ENCODE peak calls at places on chromosomes 4 and X, in ten cellular contexts. V is amygdala, F is NCI-H82, W is EH, Z is NCI-H345, L is nucleus accumbens, B is SIG-M5, G is ACHN, K is osteocyte, S is H54. Y is an unnamed sample.
A peak's percentile ranks its signal among the peaks of the same experiment; 100 is the strongest.

GRCh38 chrX:48927125-48927524 is 8.3 kb upstream of the PIM2 start:
- DNase-seq in S (no peak), B (no peak), Z (no peak), F (no peak), L (no peak), K (no peak), V (no peak), G (no peak), W (no peak), Y (no peak)

GRCh38 chr4:39179681-39180080 is 2.6 kb upstream of the WDR19 start:
- DNase-seq in W (no peak), F (no peak), K (no peak), V (no peak), S (no peak), B (no peak), Z (no peak), G (no peak), L (no peak), Y (no peak)

GRCh38 chrX:71626576-71626975 is 8.3 kb upstream of the CXCR3 start:
- DNase-seq in V (no peak), L (no peak), B (no peak), S (no peak), Z (no peak), G (no peak), F (no peak), W (no peak), K (no peak), Y (no peak)

GRCh38 chr4:95165926-95166524 is 382.7 kb downstream of the UNC5C start:
- DNase-seq in F (peak; percentile 86), L (peak; percentile 21), Z (peak; percentile 67), W (peak; percentile 65), K (no peak), B (no peak), V (no peak), S (peak; percentile 4), G (peak; percentile 50), Y (peak; percentile 30)

GRCh38 chr4:156598138-156598681 is 373.4 kb downstream of the PDGFC start:
- DNase-seq in V (no peak), F (peak; percentile 62), G (no peak), W (peak; percentile 51), Z (peak; percentile 2), S (no peak), K (no peak), L (no peak), B (no peak), Y (no peak)

GRCh38 chr4:118363166-118363565 is 10.4 kb upstream of the PRSS12 start:
- DNase-seq in F (no peak), Z (no peak), V (no peak), B (no peak), L (no peak), S (no peak), W (peak; percentile 46), K (no peak), G (no peak), Y (no peak)

GRCh38 chr4:110527156-110527555 is 51.2 kb downstream of the ENPEP start:
- DNase-seq in L (no peak), Z (no peak), F (no peak), K (no peak), S (no peak), W (no peak), V (no peak), B (no peak), G (no peak), Y (no peak)

GRCh38 chr4:187415227-187415626 is 580.3 kb upstream of the ZFP42 start:
- DNase-seq in G (no peak), S (no peak), W (no peak), B (no peak), L (no peak), F (no peak), Z (no peak), K (no peak), V (no peak), Y (no peak)

GRCh38 chr4:37687175-37687525 is 974 bp upstream of the RELL1 start:
- DNase-seq in B (no peak), K (no peak), Z (peak; percentile 46), L (no peak), W (no peak), F (peak; percentile 11), G (no peak), V (no peak), S (no peak), Y (no peak)

GRCh38 chr4:82652062-82652461 is 90.3 kb upstream of the TMEM150C start:
- DNase-seq in F (no peak), B (peak; percentile 84), S (no peak), K (no peak), V (no peak), G (no peak), W (peak; percentile 68), Z (no peak), L (no peak), Y (no peak)

GRCh38 chr4:5708829-5709680 is 696 bp upstream of the EVC2 start:
- DNase-seq in W (no peak), B (no peak), L (no peak), G (no peak), K (no peak), F (peak; percentile 26), Z (peak; percentile 27), V (no peak), S (no peak), Y (no peak)

GRCh38 chrX:12811658-12812057 is 20.4 kb downstream of the PRPS2 start:
- DNase-seq in G (no peak), K (no peak), L (no peak), W (no peak), F (no peak), V (no peak), S (no peak), Z (no peak), B (no peak), Y (no peak)

GRCh38 chrX:154013614-154014360 is 5.9 kb downstream of the IRAK1 start:
- DNase-seq in V (peak; percentile 16), W (peak; percentile 41), S (no peak), F (peak; percentile 75), L (peak; percentile 4), K (no peak), G (peak; percentile 19), Z (peak; percentile 29), B (no peak), Y (peak; percentile 77)

GRCh38 chrX:23901065-23901464 is 6.7 kb downstream of the APOO start:
- DNase-seq in K (no peak), G (peak; percentile 70), S (no peak), V (no peak), F (no peak), B (no peak), L (no peak), W (peak; percentile 70), Z (no peak), Y (no peak)

GRCh38 chr4:85776579-85776978 is 301.6 kb downstream of the ARHGAP24 start:
- DNase-seq in F (no peak), G (no peak), V (no peak), L (no peak), B (no peak), S (no peak), Z (no peak), K (no peak), W (peak; percentile 32), Y (no peak)

GRCh38 chr4:182921608-182922007 is 4.4 kb upstream of the DCTD start:
- DNase-seq in B (no peak), V (no peak), W (no peak), S (no peak), F (no peak), L (no peak), K (no peak), Z (no peak), G (no peak), Y (no peak)

GRCh38 chr4:185874516-185875230 is 62.7 kb upstream of the SORBS2 start:
- DNase-seq in F (no peak), S (no peak), L (no peak), Z (no peak), V (no peak), B (no peak), K (no peak), G (peak; percentile 24), W (peak; percentile 49), Y (no peak)

GRCh38 chrX:72031634-72032033 is 100.1 kb downstream of the RTL5 start:
- DNase-seq in K (peak; percentile 11), G (no peak), W (no peak), Z (no peak), L (no peak), S (no peak), B (no peak), V (no peak), F (no peak), Y (no peak)